ENCODE peak calls at places on chromosomes 13 and 19, in six cellular contexts. D is heart right ventricle, J is tibial artery, B is psoas muscle, V is heart left ventricle, I is uterus. G is an unnamed sample. For H3K36me3, the result is how much of the 10 kb centered on the place peaks cover.

GRCh38 chr19:6258812-6259311 is 20.9 kb downstream of the MLLT1 start:
- DNase-seq in D (no peak), J (no peak), B (no peak), V (no peak), I (no peak), G (no peak)

GRCh38 chr13:108408670-108409069 is 139.2 kb downstream of the TNFSF13B start:
- DNase-seq in D (no peak), J (no peak), B (no peak), V (no peak), I (no peak), G (no peak)

GRCh38 chr13:48817166-48817802 is 158.4 kb upstream of the FNDC3A start:
- DNase-seq in D (no peak), J (no peak), B (no peak), V (no peak), I (no peak), G (no peak)

GRCh38 chr19:35314858-35315470 is 14.0 kb upstream of the CD22 start:
- DNase-seq in D (no peak), J (no peak), B (no peak), V (no peak), I (no peak), G (no peak)

GRCh38 chr13:40609972-40610726 is 56.3 kb downstream of the FOXO1 start:
- DNase-seq in D (no peak), J (no peak), B (no peak), V (no peak), I (no peak), G (no peak)

GRCh38 chr13:46361535-46361934 is 25.5 kb downstream of the RUBCNL start:
- DNase-seq in D (no peak), J (no peak), B (no peak), V (no peak), I (no peak), G (no peak)

GRCh38 chr13:75492389-75492788 is 10.4 kb upstream of the TBC1D4 start:
- DNase-seq in D (no peak), J (no peak), B (no peak), V (no peak), I (no peak), G (no peak)

GRCh38 chr13:61316647-61317046 is 99.0 kb downstream of the PCDH20 start:
- DNase-seq in D (no peak), J (no peak), B (no peak), V (no peak), I (no peak), G (no peak)

GRCh38 chr13:78265098-78265497 is 338.3 kb downstream of the POU4F1 start:
- DNase-seq in D (no peak), J (no peak), B (no peak), V (no peak), I (no peak), G (no peak)

GRCh38 chr19:18436651-18437478 is 1.1 kb downstream of the ISYNA1 start:
- DNase-seq in D (peak), J (peak), B (peak), V (peak), I (peak), G (no peak)

GRCh38 chr13:71605744-71606143 is 261.3 kb downstream of the DACH1 start:
- DNase-seq in D (no peak), J (no peak), B (no peak), V (no peak), I (no peak), G (no peak)

GRCh38 chr13:48985751-48986150 is 10.0 kb downstream of the FNDC3A start:
- DNase-seq in D (no peak), J (no peak), B (no peak), V (no peak), I (no peak), G (no peak)

DNA sequence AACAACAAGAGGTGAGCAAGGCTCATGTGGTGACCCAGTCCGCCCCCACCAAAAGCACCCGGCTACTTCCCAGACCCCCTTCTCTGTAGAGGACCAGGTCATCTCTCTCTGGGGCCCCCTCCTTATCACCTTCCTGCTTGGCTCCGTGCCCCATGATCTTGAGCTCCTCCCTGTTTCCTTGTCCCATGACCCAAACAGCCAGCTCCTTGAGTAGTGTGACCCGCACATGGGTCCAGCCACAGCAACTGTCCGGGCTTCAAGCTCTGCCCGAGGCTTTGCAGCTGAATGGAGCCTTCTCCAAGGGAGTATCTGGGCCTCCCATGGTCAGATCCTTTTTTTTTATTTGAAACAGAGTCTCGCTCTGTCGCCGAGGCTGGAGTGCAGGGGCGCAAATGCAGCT is 61.8 kb downstream of the MYO9B start:
- DNase-seq in D (peak), J (no peak), B (no peak), V (no peak), I (no peak), G (peak)
- H3K27ac ChIP-seq in D (peak), J (peak), B (peak), V (peak), I (peak), G (peak)

GRCh38 chr19:7381073-7381390 is 32.3 kb downstream of the ARHGEF18 start:
- DNase-seq in D (no peak), J (no peak), B (no peak), V (no peak), I (no peak), G (no peak)

GRCh38 chr19:7386308-7386707 is 37.6 kb downstream of the ARHGEF18 start:
- DNase-seq in D (no peak), J (no peak), B (no peak), V (no peak), I (no peak), G (no peak)

GRCh38 chr19:7385062-7385461 is 36.3 kb downstream of the ARHGEF18 start:
- DNase-seq in D (no peak), J (no peak), B (no peak), V (no peak), I (no peak), G (no peak)

GRCh38 chr19:7382694-7383093 is 34.0 kb downstream of the ARHGEF18 start:
- DNase-seq in D (no peak), J (no peak), B (no peak), V (no peak), I (no peak), G (no peak)

DNA sequence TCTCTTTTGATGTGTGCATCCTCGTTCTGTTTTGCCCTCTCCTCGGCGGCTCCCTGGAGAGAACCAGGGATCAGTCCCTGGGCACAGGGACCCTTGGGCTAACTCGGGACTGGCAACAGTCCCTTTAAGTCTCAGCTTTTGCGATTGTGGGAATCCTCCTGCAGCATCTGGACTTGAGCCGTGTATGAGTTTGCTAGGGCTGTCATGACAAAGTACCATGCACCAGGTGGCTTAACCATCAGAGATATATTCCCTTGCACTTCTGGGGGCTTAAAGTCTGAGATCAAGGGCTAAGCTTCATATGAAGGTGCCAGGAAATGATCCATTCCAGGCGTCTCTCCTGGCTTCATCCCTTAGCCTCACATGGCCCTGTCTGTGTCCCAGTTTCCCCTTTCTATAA is 34.5 kb downstream of the ARHGEF18 start:
- DNase-seq in D (no peak), J (no peak), B (no peak), V (no peak), I (no peak), G (no peak)
- H3K36me3 ChIP-seq in D (under half), J (under half), B (under half), V (under half), I (under half), G (under half)

GRCh38 chr19:1113986-1114483 is 10.2 kb downstream of the GPX4 start:
- DNase-seq in D (no peak), J (no peak), B (no peak), V (no peak), I (peak), G (no peak)
- H3K27ac ChIP-seq in D (peak), J (peak), B (peak), V (peak), I (peak), G (peak)

GRCh38 chr13:23344923-23345322 is 88.6 kb downstream of the SACS start:
- DNase-seq in D (no peak), J (no peak), B (no peak), V (no peak), I (no peak), G (no peak)
- H3K36me3 ChIP-seq in D (half or more), J (under half), B (under half), V (under half), I (under half), G (under half)

GRCh38 chr19:54172413-54172763 is 572 bp downstream of the TMC4 start:
- DNase-seq in D (no peak), J (no peak), B (no peak), V (no peak), I (no peak), G (no peak)

GRCh38 chr19:54169149-54169731 is 3.7 kb downstream of the TMC4 start:
- DNase-seq in D (no peak), J (no peak), B (no peak), V (no peak), I (no peak), G (no peak)

GRCh38 chr19:54168174-54168917 is 4.6 kb downstream of the TMC4 start:
- DNase-seq in D (peak), J (peak), B (peak), V (peak), I (peak), G (peak)

GRCh38 chr19:54173951-54174817 is 1.2 kb upstream of the TMC4 start:
- DNase-seq in D (no peak), J (no peak), B (no peak), V (no peak), I (no peak), G (no peak)

GRCh38 chr19:54172764-54173699 is at the start of gene TMC4:
- DNase-seq in D (peak), J (no peak), B (no peak), V (peak), I (no peak), G (peak)
- H3K27ac ChIP-seq in D (peak), J (no peak), B (no peak), V (peak), I (peak), G (peak)

GRCh38 chr19:19628499-19629134 is 597 bp upstream of the LPAR2 start:
- DNase-seq in D (no peak), J (no peak), B (no peak), V (no peak), I (no peak), G (no peak)
- H3K36me3 ChIP-seq in D (under half), J (under half), B (under half), V (under half), I (under half), G (under half)

GRCh38 chr19:38073806-38074685 is 150.0 kb downstream of the DPF1 start:
- DNase-seq in D (no peak), J (no peak), B (no peak), V (no peak), I (no peak), G (no peak)

GRCh38 chr19:38070573-38070972 is 153.4 kb downstream of the DPF1 start:
- DNase-seq in D (no peak), J (no peak), B (no peak), V (no peak), I (no peak), G (no peak)

GRCh38 chr19:38072776-38073411 is 151.1 kb downstream of the DPF1 start:
- DNase-seq in D (no peak), J (no peak), B (no peak), V (no peak), I (no peak), G (no peak)

GRCh38 chr19:38068851-38069250 is 155.2 kb downstream of the DPF1 start:
- DNase-seq in D (no peak), J (no peak), B (no peak), V (no peak), I (no peak), G (no peak)

DNA sequence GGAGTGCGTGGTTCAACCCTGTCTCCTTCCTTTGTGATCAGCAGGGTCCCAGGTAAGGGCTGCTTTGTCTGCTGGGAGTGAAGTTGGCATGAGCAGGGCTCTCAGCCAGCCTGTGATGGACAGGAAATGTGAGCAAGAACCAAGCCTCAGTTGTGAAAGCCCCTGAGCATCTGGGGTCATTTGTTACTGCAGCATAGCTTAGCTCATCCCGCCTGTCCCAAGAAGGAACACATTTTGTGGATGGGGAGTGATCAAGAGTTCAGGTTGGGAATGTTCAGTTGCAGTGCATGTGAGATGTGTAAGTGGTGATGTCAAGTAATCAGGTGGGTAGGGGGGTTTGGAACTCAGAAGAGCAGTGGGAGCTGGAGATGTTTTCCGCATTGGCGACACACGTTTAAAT is 152.4 kb downstream of the DPF1 start:
- DNase-seq in D (no peak), J (no peak), B (no peak), V (no peak), I (no peak), G (no peak)
- H3K27ac ChIP-seq in D (no peak), J (no peak), B (no peak), V (no peak), I (no peak), G (no peak)